ENCODE peak calls at places on chromosome 13, in seven cellular contexts. One of them, this sample, is unnamed.

GRCh38 chr13:27599845-27600553 is 20.3 kb downstream of the LNX2 start:
- DNase-seq in endodermal cell: no peak
- DNase-seq in neural progenitor cell: no peak
- DNase-seq in PC-3: peak; percentile 90
- DNase-seq in mammary epithelial cell: peak; percentile 64
- DNase-seq in Karpas-422: no peak
- DNase-seq in neuronal stem cell: no peak
- DNase-seq in this sample: peak; percentile 86

GRCh38 chr13:106139407-106139806 is 396.1 kb downstream of the EFNB2 start:
- DNase-seq in PC-3: no peak
- DNase-seq in mammary epithelial cell: no peak
- DNase-seq in Karpas-422: no peak
- DNase-seq in neuronal stem cell: no peak
- DNase-seq in neural progenitor cell: no peak
- DNase-seq in endodermal cell: no peak
- DNase-seq in this sample: peak; percentile 30

GRCh38 chr13:26228080-26228479 is 6.0 kb upstream of the RNF6 start:
- DNase-seq in endodermal cell: no peak
- DNase-seq in neural progenitor cell: no peak
- DNase-seq in Karpas-422: no peak
- DNase-seq in neuronal stem cell: no peak
- DNase-seq in mammary epithelial cell: no peak
- DNase-seq in PC-3: no peak
- DNase-seq in this sample: no peak

GRCh38 chr13:71759506-71760225 is 107.3 kb downstream of the DACH1 start:
- DNase-seq in neuronal stem cell: peak; percentile 44
- DNase-seq in neural progenitor cell: peak; percentile 58
- DNase-seq in mammary epithelial cell: no peak
- DNase-seq in Karpas-422: no peak
- DNase-seq in endodermal cell: peak; percentile 74
- DNase-seq in PC-3: no peak
- DNase-seq in this sample: peak; percentile 15

GRCh38 chr13:65292488-65292901 is 1937.6 kb downstream of the PCDH9 start:
- DNase-seq in neural progenitor cell: peak; percentile 40
- DNase-seq in Karpas-422: no peak
- DNase-seq in mammary epithelial cell: no peak
- DNase-seq in neuronal stem cell: no peak
- DNase-seq in PC-3: peak; percentile 25
- DNase-seq in endodermal cell: peak; percentile 72
- DNase-seq in this sample: peak; percentile 87

GRCh38 chr13:98405107-98405571 is 171.8 kb downstream of the STK24 start:
- DNase-seq in neuronal stem cell: peak; percentile 56
- DNase-seq in PC-3: no peak
- DNase-seq in Karpas-422: no peak
- DNase-seq in neural progenitor cell: peak; percentile 83
- DNase-seq in mammary epithelial cell: no peak
- DNase-seq in endodermal cell: peak; percentile 70
- DNase-seq in this sample: peak; percentile 29

GRCh38 chr13:27667946-27668345 is 46.3 kb downstream of the POLR1D start:
- DNase-seq in Karpas-422: no peak
- DNase-seq in endodermal cell: no peak
- DNase-seq in PC-3: no peak
- DNase-seq in neuronal stem cell: no peak
- DNase-seq in mammary epithelial cell: no peak
- DNase-seq in neural progenitor cell: no peak
- DNase-seq in this sample: peak; percentile 33

GRCh38 chr13:71864094-71864980 is 2.7 kb downstream of the DACH1 start:
- DNase-seq in neuronal stem cell: no peak
- DNase-seq in Karpas-422: no peak
- DNase-seq in neural progenitor cell: peak; percentile 87
- DNase-seq in PC-3: no peak
- DNase-seq in mammary epithelial cell: peak; percentile 1
- DNase-seq in endodermal cell: no peak
- DNase-seq in this sample: peak; percentile 43

GRCh38 chr13:73451120-73452029 is 392.6 kb downstream of the KLF5 start:
- DNase-seq in neuronal stem cell: no peak
- DNase-seq in neural progenitor cell: no peak
- DNase-seq in mammary epithelial cell: no peak
- DNase-seq in endodermal cell: no peak
- DNase-seq in PC-3: peak; percentile 86
- DNase-seq in Karpas-422: no peak
- DNase-seq in this sample: no peak

GRCh38 chr13:73212482-73212881 is 153.7 kb downstream of the KLF5 start:
- DNase-seq in endodermal cell: no peak
- DNase-seq in PC-3: no peak
- DNase-seq in Karpas-422: no peak
- DNase-seq in neural progenitor cell: no peak
- DNase-seq in neuronal stem cell: no peak
- DNase-seq in mammary epithelial cell: no peak
- DNase-seq in this sample: no peak

GRCh38 chr13:73248711-73249580 is 190.1 kb downstream of the KLF5 start:
- DNase-seq in neural progenitor cell: no peak
- DNase-seq in mammary epithelial cell: peak; percentile 86
- DNase-seq in Karpas-422: no peak
- DNase-seq in endodermal cell: peak; percentile 66
- DNase-seq in neuronal stem cell: no peak
- DNase-seq in PC-3: peak; percentile 92
- DNase-seq in this sample: peak; percentile 39

GRCh38 chr13:20127563-20128458 is 33.0 kb downstream of the GJA3 start:
- DNase-seq in PC-3: peak; percentile 66
- DNase-seq in neural progenitor cell: peak; percentile 74
- DNase-seq in mammary epithelial cell: peak; percentile 18
- DNase-seq in endodermal cell: peak; percentile 87
- DNase-seq in Karpas-422: no peak
- DNase-seq in neuronal stem cell: peak; percentile 57
- DNase-seq in this sample: peak; percentile 66

GRCh38 chr13:110282316-110282841 is 24.6 kb downstream of the COL4A1 start:
- DNase-seq in Karpas-422: no peak
- DNase-seq in PC-3: no peak
- DNase-seq in endodermal cell: no peak
- DNase-seq in neuronal stem cell: no peak
- DNase-seq in neural progenitor cell: no peak
- DNase-seq in mammary epithelial cell: no peak
- DNase-seq in this sample: no peak

GRCh38 chr13:110287031-110287828 is 19.7 kb downstream of the COL4A1 start:
- DNase-seq in mammary epithelial cell: peak; percentile 75
- DNase-seq in endodermal cell: no peak
- DNase-seq in PC-3: no peak
- DNase-seq in neuronal stem cell: no peak
- DNase-seq in Karpas-422: no peak
- DNase-seq in neural progenitor cell: no peak
- DNase-seq in this sample: no peak

GRCh38 chr13:110285991-110286923 is 20.7 kb downstream of the COL4A1 start:
- DNase-seq in neural progenitor cell: no peak
- DNase-seq in PC-3: no peak
- DNase-seq in neuronal stem cell: no peak
- DNase-seq in mammary epithelial cell: no peak
- DNase-seq in endodermal cell: peak; percentile 40
- DNase-seq in Karpas-422: no peak
- DNase-seq in this sample: no peak

GRCh38 chr13:110283661-110284516 is 23.1 kb downstream of the COL4A1 start:
- DNase-seq in Karpas-422: no peak
- DNase-seq in neural progenitor cell: no peak
- DNase-seq in mammary epithelial cell: no peak
- DNase-seq in endodermal cell: no peak
- DNase-seq in PC-3: no peak
- DNase-seq in neuronal stem cell: no peak
- DNase-seq in this sample: peak; percentile 86

DNA sequence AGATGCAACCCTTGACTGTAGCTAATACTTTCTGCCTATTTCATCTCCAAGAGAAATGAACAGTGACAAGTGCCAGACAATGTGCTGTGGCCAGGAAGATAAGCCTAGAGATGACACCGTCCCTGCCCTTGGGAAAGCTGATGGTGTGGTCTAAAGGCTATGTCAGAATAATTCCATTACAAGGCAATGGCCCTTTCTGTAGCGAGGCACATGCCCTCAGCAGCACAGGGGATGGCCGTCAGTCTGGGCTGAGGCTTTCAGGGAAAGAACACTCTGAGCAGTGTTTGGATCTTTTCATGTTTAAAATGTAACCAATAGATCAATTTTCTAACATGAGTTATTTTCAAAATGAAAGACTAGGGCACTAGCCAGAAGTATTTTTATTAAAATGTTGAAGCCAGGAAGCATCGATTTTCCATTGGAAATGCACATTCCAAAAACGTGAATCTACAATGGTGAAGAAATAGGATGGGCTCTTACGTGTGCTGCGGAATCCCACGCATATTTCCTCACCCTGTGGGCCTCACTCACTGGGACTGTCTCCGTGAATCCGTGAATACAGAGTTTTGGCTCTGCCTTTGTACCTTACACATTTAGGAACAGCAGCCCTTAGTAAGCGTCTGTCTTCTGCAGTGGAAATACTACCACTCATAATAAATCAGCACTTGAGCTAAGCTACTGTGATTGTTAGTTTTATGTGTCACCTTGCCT is 22.0 kb downstream of the COL4A1 start:
- DNase-seq in endodermal cell: no peak
- DNase-seq in PC-3: no peak
- DNase-seq in neuronal stem cell: no peak
- DNase-seq in mammary epithelial cell: no peak
- DNase-seq in neural progenitor cell: no peak
- DNase-seq in Karpas-422: no peak
- DNase-seq in this sample: no peak
- H3K4me1 ChIP-seq in endodermal cell: no peaks in the 10 kb centered on the region
- H3K4me1 ChIP-seq in PC-3: no peaks in the 10 kb centered on the region
- H3K4me1 ChIP-seq in neuronal stem cell: peaks cover 15% of the 10 kb centered on the region
- H3K4me1 ChIP-seq in mammary epithelial cell: peaks cover 19% of the 10 kb centered on the region
- H3K4me1 ChIP-seq in neural progenitor cell: peaks cover 3% of the 10 kb centered on the region
- H3K4me1 ChIP-seq in Karpas-422: no peaks in the 10 kb centered on the region
- H3K4me1 ChIP-seq in this sample: peaks cover 40% of the 10 kb centered on the region

GRCh38 chr13:23918208-23918607 is 20.9 kb upstream of the C1QTNF9B start:
- DNase-seq in mammary epithelial cell: peak; percentile 11
- DNase-seq in neuronal stem cell: no peak
- DNase-seq in PC-3: peak; percentile 50
- DNase-seq in Karpas-422: no peak
- DNase-seq in endodermal cell: no peak
- DNase-seq in neural progenitor cell: no peak
- DNase-seq in this sample: peak; percentile 52

GRCh38 chr13:23921451-23921888 is 24.2 kb upstream of the C1QTNF9B start:
- DNase-seq in Karpas-422: peak; percentile 69
- DNase-seq in PC-3: peak; percentile 72
- DNase-seq in mammary epithelial cell: peak; percentile 55
- DNase-seq in endodermal cell: peak; percentile 80
- DNase-seq in neural progenitor cell: peak; percentile 58
- DNase-seq in neuronal stem cell: peak; percentile 39
- DNase-seq in this sample: peak; percentile 73

GRCh38 chr13:23919006-23919405 is 21.7 kb upstream of the C1QTNF9B start:
- DNase-seq in neural progenitor cell: no peak
- DNase-seq in endodermal cell: no peak
- DNase-seq in PC-3: no peak
- DNase-seq in neuronal stem cell: no peak
- DNase-seq in mammary epithelial cell: no peak
- DNase-seq in Karpas-422: no peak
- DNase-seq in this sample: no peak

GRCh38 chr13:23922005-23922932 is 25.0 kb upstream of the C1QTNF9B start:
- DNase-seq in PC-3: no peak
- DNase-seq in neural progenitor cell: no peak
- DNase-seq in endodermal cell: peak; percentile 56
- DNase-seq in Karpas-422: no peak
- DNase-seq in mammary epithelial cell: no peak
- DNase-seq in neuronal stem cell: no peak
- DNase-seq in this sample: peak; percentile 60

DNA sequence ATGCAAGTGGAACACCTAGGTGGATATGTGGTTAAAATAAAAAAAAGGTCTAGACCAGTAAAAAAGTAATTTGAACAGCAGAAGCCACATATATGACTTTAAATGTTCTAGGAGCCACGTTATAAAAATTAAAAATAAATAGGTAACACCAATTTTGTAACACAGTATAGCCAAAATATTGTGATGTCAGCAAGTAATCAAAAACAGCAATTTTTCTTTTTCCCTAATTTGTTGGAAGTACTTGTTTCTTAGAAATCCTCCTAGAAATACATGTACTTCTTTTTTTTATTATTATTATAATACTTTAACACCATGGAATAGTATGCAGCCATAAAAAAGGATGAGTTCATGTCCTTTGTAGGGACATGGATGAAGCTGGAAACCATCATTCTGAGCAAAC is 25.7 kb upstream of the C1QTNF9B start:
- DNase-seq in PC-3: no peak
- DNase-seq in endodermal cell: no peak
- DNase-seq in mammary epithelial cell: no peak
- DNase-seq in neural progenitor cell: no peak
- DNase-seq in neuronal stem cell: no peak
- DNase-seq in Karpas-422: no peak
- DNase-seq in this sample: no peak
- H3K9ac ChIP-seq in PC-3: no peak overlapping the region
- H3K9ac ChIP-seq in endodermal cell: no peak overlapping the region
- H3K9ac ChIP-seq in mammary epithelial cell: no peak overlapping the region
- H3K9ac ChIP-seq in neural progenitor cell: no peak overlapping the region
- H3K9ac ChIP-seq in neuronal stem cell: no peak overlapping the region
- H3K9ac ChIP-seq in Karpas-422: no peak overlapping the region
- H3K9ac ChIP-seq in this sample: no peak overlapping the region

DNA sequence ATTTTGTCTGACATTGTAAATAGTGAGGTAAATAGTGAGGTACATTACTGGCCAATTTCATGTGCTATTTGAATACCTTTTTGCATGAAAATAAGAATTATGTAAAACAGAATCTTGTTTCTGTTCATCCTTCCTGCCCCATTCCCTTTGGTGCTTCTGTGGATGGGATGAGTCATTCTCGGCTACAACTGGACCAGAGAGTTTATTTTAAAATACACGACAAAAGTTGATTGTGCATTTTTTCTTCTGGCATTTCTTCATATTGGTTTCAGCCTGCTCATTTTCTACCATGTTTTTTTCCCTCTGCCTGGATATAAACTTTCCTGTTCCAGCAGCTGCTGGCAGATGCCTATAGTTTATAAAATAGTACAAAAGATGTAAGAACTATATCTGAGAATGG is 107.5 kb downstream of the CYSLTR2 start:
- DNase-seq in neural progenitor cell: no peak
- DNase-seq in endodermal cell: no peak
- DNase-seq in mammary epithelial cell: no peak
- DNase-seq in Karpas-422: no peak
- DNase-seq in PC-3: no peak
- DNase-seq in neuronal stem cell: no peak
- DNase-seq in this sample: no peak
- H3K4me1 ChIP-seq in neural progenitor cell: no peaks in the 10 kb centered on the region
- H3K4me1 ChIP-seq in endodermal cell: no peaks in the 10 kb centered on the region
- H3K4me1 ChIP-seq in mammary epithelial cell: no peaks in the 10 kb centered on the region
- H3K4me1 ChIP-seq in Karpas-422: no peaks in the 10 kb centered on the region
- H3K4me1 ChIP-seq in PC-3: no peaks in the 10 kb centered on the region
- H3K4me1 ChIP-seq in neuronal stem cell: no peaks in the 10 kb centered on the region
- H3K4me1 ChIP-seq in this sample: no peaks in the 10 kb centered on the region

DNA sequence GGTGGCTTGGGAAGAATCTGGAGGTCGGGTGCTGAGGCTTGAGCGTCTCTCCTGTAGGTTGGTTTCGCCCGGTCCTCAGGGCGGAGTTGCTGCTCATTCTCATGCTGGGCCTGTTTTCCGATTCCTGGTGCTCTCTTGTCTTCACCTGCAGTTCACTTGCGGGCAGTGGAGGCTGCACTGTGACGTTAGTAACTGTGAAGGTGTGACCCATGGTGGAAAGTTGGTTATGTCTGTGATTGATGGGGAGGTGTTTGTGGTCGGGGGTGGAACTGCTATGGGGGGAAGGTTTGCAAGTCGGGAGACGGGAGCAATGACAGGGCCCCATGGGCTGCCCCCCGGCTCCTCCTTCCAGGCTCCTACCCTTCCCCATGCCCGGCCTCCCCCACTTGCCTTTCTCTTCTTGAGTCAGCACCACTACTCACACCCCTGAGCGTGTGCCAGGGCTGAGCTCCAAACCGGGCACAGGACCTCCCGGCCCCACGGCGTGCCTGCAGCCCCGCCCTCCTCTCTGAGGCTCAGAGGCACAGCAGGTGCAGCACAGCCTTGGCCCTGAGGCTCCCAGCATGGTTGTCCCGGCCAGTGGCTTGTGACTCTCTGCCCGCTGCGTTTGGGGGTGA is 79.1 kb downstream of the ATP11A start:
- DNase-seq in mammary epithelial cell: no peak
- DNase-seq in endodermal cell: no peak
- DNase-seq in Karpas-422: no peak
- DNase-seq in neuronal stem cell: no peak
- DNase-seq in PC-3: peak; percentile 39
- DNase-seq in neural progenitor cell: no peak
- DNase-seq in this sample: no peak
- H3K9ac ChIP-seq in mammary epithelial cell: no peak overlapping the region
- H3K9ac ChIP-seq in endodermal cell: no peak overlapping the region
- H3K9ac ChIP-seq in Karpas-422: no peak overlapping the region
- H3K9ac ChIP-seq in neuronal stem cell: no peak overlapping the region
- H3K9ac ChIP-seq in PC-3: no peak overlapping the region
- H3K9ac ChIP-seq in neural progenitor cell: no peak overlapping the region
- H3K9ac ChIP-seq in this sample: no peak overlapping the region